ENCODE peak calls at places on chromosomes 11 and 22, in nine cellular contexts. C, R, L, N, D, W, M, I and H are unnamed samples.

GRCh38 chr11:49208006-49208721 is at the start of gene FOLH1:
- DNase-seq in I (peak), R (peak), M (no peak), L (no peak), W (peak), C (no peak), N (no peak), D (no peak), H (no peak)

GRCh38 chr11:73291196-73291595 is 16.9 kb upstream of the ARHGEF17 start:
- DNase-seq in D (no peak), L (no peak), M (no peak), R (no peak), W (no peak), I (no peak), N (no peak), C (no peak), H (no peak)

GRCh38 chr22:37999640-38000272 is 15.4 kb upstream of the SOX10 start:
- DNase-seq in L (no peak), R (no peak), C (no peak), N (no peak), I (no peak), D (no peak), W (peak), M (no peak), H (peak)

GRCh38 chr11:34356576-34356917 is 1.3 kb downstream of the ABTB2 start:
- DNase-seq in D (no peak), M (no peak), C (no peak), W (peak), L (no peak), I (no peak), N (no peak), R (no peak), H (no peak)

GRCh38 chr11:44623716-44624491 is 58.4 kb downstream of the CD82 start:
- DNase-seq in N (no peak), M (no peak), L (no peak), D (no peak), R (no peak), I (no peak), W (no peak), C (no peak), H (no peak)

GRCh38 chr11:14075118-14075601 is 112.6 kb downstream of the SPON1 start:
- DNase-seq in L (peak), R (no peak), I (no peak), M (no peak), N (peak), W (no peak), C (peak), D (peak), H (no peak)

GRCh38 chr11:42572231-42572610 is 739.6 kb upstream of the API5 start:
- DNase-seq in C (no peak), D (no peak), I (no peak), M (no peak), L (no peak), R (no peak), N (no peak), W (no peak), H (no peak)

GRCh38 chr22:50341977-50342650 is 1.0 kb upstream of the PPP6R2 start:
- DNase-seq in C (peak), M (peak), L (peak), I (peak), W (peak), R (peak), D (peak), N (peak), H (peak)

GRCh38 chr11:71364176-71364671 is 84.0 kb downstream of the DHCR7 start:
- DNase-seq in M (no peak), D (no peak), L (no peak), I (peak), W (no peak), R (peak), N (no peak), C (no peak), H (no peak)

GRCh38 chr11:65574963-65575567 is 788 bp upstream of the EHBP1L1 start:
- DNase-seq in I (no peak), M (peak), N (no peak), D (no peak), L (no peak), R (no peak), C (no peak), W (peak), H (peak)

GRCh38 chr22:39194098-39194497 is 41.6 kb upstream of the CBX7 start:
- DNase-seq in D (no peak), W (no peak), M (no peak), L (no peak), I (no peak), N (no peak), R (no peak), C (no peak), H (no peak)

GRCh38 chr11:133903875-133904817 is 52.6 kb downstream of the IGSF9B start:
- DNase-seq in C (no peak), W (no peak), R (no peak), M (no peak), I (no peak), N (no peak), L (no peak), D (no peak), H (no peak)

GRCh38 chr22:41664951-41665350 is 23.7 kb downstream of the SNU13 start:
- DNase-seq in D (no peak), R (no peak), I (no peak), N (no peak), W (no peak), M (no peak), C (no peak), L (no peak), H (no peak)

GRCh38 chr11:111530091-111530490 is 10.4 kb upstream of the LAYN start:
- DNase-seq in I (no peak), C (no peak), D (no peak), R (no peak), L (no peak), M (no peak), N (no peak), W (no peak), H (no peak)

GRCh38 chr11:316031-316701 is 2.3 kb downstream of the IFITM1 start:
- DNase-seq in I (no peak), C (no peak), L (no peak), M (no peak), R (no peak), N (no peak), D (no peak), W (no peak), H (no peak)

GRCh38 chr11:87072787-87073186 is 35.1 kb downstream of the TMEM135 start:
- DNase-seq in C (no peak), W (no peak), N (no peak), L (no peak), D (no peak), I (no peak), R (no peak), M (no peak), H (no peak)

GRCh38 chr11:132032555-132032954 is 662.1 kb downstream of the NTM start:
- DNase-seq in C (peak), M (no peak), I (no peak), N (no peak), W (no peak), L (no peak), R (no peak), D (no peak), H (no peak)